ENCODE peak calls at places on chromosomes 16 and 17, in eight cellular contexts. X is uterus, R is GM20000, Y is kidney, O is AG04449, E is right atrium auricular region, Z is HFFc6, H is glutamatergic neuron. I is an unnamed sample.

GRCh38 chr17:43219001-43219400 is 7.3 kb downstream of the TMEM106A start:
- DNase-seq in X (no peak), R (no peak), Y (no peak), O (no peak), E (peak; percentile 28), Z (no peak), H (no peak), I (no peak)

GRCh38 chr17:41500131-41500911 is 5.1 kb downstream of the KRT13 start:
- DNase-seq in X (no peak), R (no peak), Y (no peak), O (no peak), E (no peak), Z (peak; percentile 79), H (no peak), I (no peak)

GRCh38 chr17:32697728-32698625 is 178.9 kb downstream of the MYO1D start:
- DNase-seq in X (no peak), R (no peak), Y (no peak), O (no peak), E (no peak), Z (peak; percentile 9), H (no peak), I (no peak)

GRCh38 chr16:14286381-14287230 is 215.5 kb downstream of the MRTFB start:
- DNase-seq in X (no peak), R (peak; percentile 68), Y (no peak), O (no peak), E (no peak), Z (no peak), H (no peak), I (no peak)

GRCh38 chr16:56279132-56279531 is 87.8 kb downstream of the GNAO1 start:
- DNase-seq in X (no peak), R (no peak), Y (no peak), O (no peak), E (no peak), Z (no peak), H (no peak), I (no peak)

GRCh38 chr16:57268804-57269800 is 15.4 kb downstream of the PLLP start:
- DNase-seq in X (no peak), R (no peak), Y (peak; percentile 40), O (no peak), E (peak; percentile 84), Z (no peak), H (peak; percentile 39), I (no peak)

GRCh38 chr16:28042856-28043255 is 20.7 kb downstream of the GSG1L start:
- DNase-seq in X (no peak), R (no peak), Y (no peak), O (no peak), E (no peak), Z (peak; percentile 30), H (no peak), I (no peak)

GRCh38 chr17:36816889-36817288 is 120.4 kb upstream of the LHX1 start:
- DNase-seq in X (no peak), R (no peak), Y (no peak), O (no peak), E (no peak), Z (no peak), H (no peak), I (no peak)

GRCh38 chr17:7854078-7854777 is 638 bp upstream of the TMEM88 start:
- DNase-seq in X (no peak), R (no peak), Y (peak; percentile 78), O (no peak), E (no peak), Z (no peak), H (no peak), I (no peak)

DNA sequence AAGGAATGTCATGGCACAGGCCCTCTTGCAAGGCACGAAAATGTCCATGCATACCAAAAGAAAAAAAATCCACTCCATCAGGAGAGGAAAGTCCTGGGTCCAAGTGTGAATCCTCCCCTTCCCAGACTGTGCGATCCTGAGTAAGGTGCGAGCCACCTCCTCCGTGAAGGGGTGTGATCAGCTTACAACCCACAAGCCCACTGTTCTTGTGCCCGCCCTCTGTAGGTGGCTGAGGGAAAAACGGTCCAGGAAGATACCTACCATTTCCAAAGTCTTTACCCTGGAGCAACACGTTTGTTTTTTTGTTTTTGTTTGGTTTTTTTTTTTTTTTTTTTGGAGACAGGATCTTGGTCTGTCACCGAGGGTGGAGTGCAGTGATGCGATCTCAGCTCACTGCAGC is 116.5 kb downstream of the ZNF423 start:
- DNase-seq in X (no peak), R (no peak), Y (no peak), O (no peak), E (no peak), Z (no peak), H (peak; percentile 54), I (no peak)
- TF ChIP-seq CTCF in X (no peak), R (no peak), Y (no peak), O (no peak), E (no peak), Z (no peak), H (peak; percentile 57), I (peak; percentile 16)

GRCh38 chr16:29876186-29876577 is 13.2 kb upstream of the CDIPT start:
- DNase-seq in X (no peak), R (no peak), Y (no peak), O (no peak), E (no peak), Z (no peak), H (no peak), I (no peak)
- TF ChIP-seq CTCF in X (no peak), R (no peak), Y (no peak), O (no peak), E (no peak), Z (no peak), H (no peak), I (no peak)

GRCh38 chr17:57402691-57403090 is 146.4 kb downstream of the MSI2 start:
- DNase-seq in X (no peak), R (no peak), Y (no peak), O (no peak), E (no peak), Z (no peak), H (no peak), I (no peak)

GRCh38 chr17:57405486-57406072 is 149.3 kb downstream of the MSI2 start:
- DNase-seq in X (no peak), R (no peak), Y (no peak), O (no peak), E (no peak), Z (peak; percentile 8), H (no peak), I (no peak)

GRCh38 chr17:57403241-57403640 is 146.9 kb downstream of the MSI2 start:
- DNase-seq in X (no peak), R (no peak), Y (no peak), O (no peak), E (no peak), Z (no peak), H (no peak), I (no peak)

GRCh38 chr17:57404807-57405485 is 148.6 kb downstream of the MSI2 start:
- DNase-seq in X (no peak), R (no peak), Y (no peak), O (no peak), E (no peak), Z (no peak), H (no peak), I (no peak)

GRCh38 chr17:57404073-57404472 is 147.8 kb downstream of the MSI2 start:
- DNase-seq in X (no peak), R (peak; percentile 32), Y (no peak), O (no peak), E (no peak), Z (no peak), H (no peak), I (no peak)
- TF ChIP-seq CTCF in X (no peak), R (peak; percentile 24), Y (no peak), O (no peak), E (no peak), Z (peak; percentile 19), H (no peak), I (peak; percentile 31)

GRCh38 chr17:61470530-61471136 is 18.4 kb downstream of the TBX4 start:
- DNase-seq in X (no peak), R (no peak), Y (peak; percentile 35), O (no peak), E (no peak), Z (no peak), H (no peak), I (no peak)
- TF ChIP-seq CTCF in X (no peak), R (no peak), Y (no peak), O (no peak), E (no peak), Z (peak; percentile 32), H (peak; percentile 13), I (no peak)

GRCh38 chr16:11406177-11406560 is 60.9 kb downstream of the RMI2 start:
- DNase-seq in X (no peak), R (no peak), Y (no peak), O (no peak), E (no peak), Z (no peak), H (no peak), I (no peak)

GRCh38 chr16:11407047-11407982 is 62.1 kb downstream of the RMI2 start:
- DNase-seq in X (peak; percentile 69), R (peak; percentile 84), Y (peak; percentile 28), O (no peak), E (peak; percentile 80), Z (peak; percentile 72), H (peak; percentile 76), I (peak; percentile 84)

GRCh38 chr16:11404608-11405007 is 59.3 kb downstream of the RMI2 start:
- DNase-seq in X (no peak), R (no peak), Y (peak; percentile 48), O (no peak), E (no peak), Z (no peak), H (no peak), I (no peak)

GRCh38 chr16:11403920-11404319 is 58.7 kb downstream of the RMI2 start:
- DNase-seq in X (no peak), R (no peak), Y (no peak), O (no peak), E (no peak), Z (no peak), H (no peak), I (no peak)

GRCh38 chr16:11405331-11406176 is 60.3 kb downstream of the RMI2 start:
- DNase-seq in X (no peak), R (peak; percentile 73), Y (peak; percentile 45), O (no peak), E (no peak), Z (no peak), H (peak; percentile 66), I (no peak)
- TF ChIP-seq CTCF in X (no peak), R (peak; percentile 43), Y (peak; percentile 56), O (peak; percentile 60), E (peak; percentile 64), Z (peak; percentile 79), H (peak; percentile 64), I (peak; percentile 36)

DNA sequence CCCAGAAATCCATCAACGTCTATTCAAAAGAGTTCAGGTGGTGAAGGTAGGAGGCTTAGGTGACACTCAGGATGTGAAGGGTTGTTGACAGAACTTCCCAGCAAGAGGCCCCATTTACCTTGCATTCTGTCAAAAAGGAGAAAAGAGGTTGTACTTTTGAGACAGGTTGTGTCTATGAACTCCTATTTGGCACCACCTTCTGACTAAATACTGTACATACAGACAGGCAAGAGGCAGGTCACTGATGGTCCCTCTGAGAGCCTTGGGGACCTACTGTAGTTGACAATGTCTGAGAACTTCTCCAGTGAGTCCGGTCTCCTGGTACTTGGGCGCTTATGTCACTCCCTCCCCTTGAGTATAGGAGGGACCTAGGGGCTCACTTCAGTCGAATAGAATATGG is 479.3 kb upstream of the ZFHX3 start:
- DNase-seq in X (no peak), R (no peak), Y (no peak), O (no peak), E (no peak), Z (no peak), H (no peak), I (no peak)
- TF ChIP-seq CTCF in X (no peak), R (no peak), Y (no peak), O (no peak), E (no peak), Z (peak; percentile 28), H (no peak), I (peak; percentile 8)